ENCODE peak calls at places on chromosomes 11 and 22, in seven cellular contexts. B, D, U, P, R, K and Q are unnamed samples.

GRCh38 chr11:86370922-86371614 is 3.6 kb upstream of the CCDC81 start:
- DNase-seq in R (peak), D (no peak), P (peak), B (no peak), K (no peak), U (peak), Q (peak)

GRCh38 chr11:126308271-126308671 is 4.4 kb downstream of the DCPS start:
- DNase-seq in D (no peak), K (no peak), B (no peak), R (no peak), P (no peak), U (no peak), Q (no peak)

GRCh38 chr11:118251858-118252652 is at the start of gene MPZL3:
- DNase-seq in R (peak), U (peak), B (peak), P (peak), K (peak), D (peak), Q (no peak)

GRCh38 chr11:1750840-1751520 is 585 bp upstream of the IFITM10 start:
- DNase-seq in R (no peak), K (no peak), U (no peak), P (no peak), D (no peak), B (no peak), Q (no peak)

GRCh38 chr11:23124996-23125395 is 264.7 kb upstream of the CCDC179 start:
- DNase-seq in D (no peak), R (no peak), P (no peak), U (no peak), B (no peak), K (no peak), Q (no peak)

GRCh38 chr11:67656278-67656922 is 5.9 kb upstream of the ACY3 start:
- DNase-seq in K (no peak), R (peak), P (peak), D (no peak), U (peak), B (peak), Q (no peak)

GRCh38 chr11:6354651-6355485 is 34.6 kb upstream of the CAVIN3 start:
- DNase-seq in P (no peak), K (no peak), B (no peak), R (peak), U (peak), D (no peak), Q (no peak)

GRCh38 chr11:26839911-26840705 is 118.2 kb upstream of the SLC5A12 start:
- DNase-seq in B (no peak), K (no peak), P (no peak), R (no peak), D (no peak), U (peak), Q (no peak)

GRCh38 chr11:103494491-103494890 is 385.3 kb downstream of the DYNC2H1 start:
- DNase-seq in P (no peak), D (no peak), B (no peak), U (no peak), R (peak), K (no peak), Q (no peak)

GRCh38 chr11:58905716-58906547 is 33.4 kb upstream of the GLYATL1 start:
- DNase-seq in D (no peak), R (peak), K (peak), P (peak), U (peak), B (peak), Q (peak)

GRCh38 chr11:99316761-99317475 is 296.2 kb downstream of the CNTN5 start:
- DNase-seq in K (no peak), B (no peak), R (no peak), D (no peak), U (no peak), P (no peak), Q (no peak)

GRCh38 chr11:21933095-21933494 is 259.8 kb upstream of the ANO5 start:
- DNase-seq in B (peak), U (peak), K (no peak), P (no peak), D (no peak), R (no peak), Q (no peak)

GRCh38 chr22:24521791-24522245 is 26.7 kb downstream of the UPB1 start:
- DNase-seq in U (peak), P (peak), D (no peak), R (peak), K (peak), B (peak), Q (no peak)

GRCh38 chr22:49966041-49966715 is 5.6 kb downstream of the PIM3 start:
- DNase-seq in R (no peak), P (no peak), U (no peak), B (no peak), K (peak), D (no peak), Q (no peak)